ENCODE peak calls at places on chromosomes 5 and 9, in six cellular contexts. B is GM12865, G is head of caudate nucleus, N is mucosa of descending colon, F is foreskin fibroblast, C is activated T-helper 1 cell treated with Interleukin-2 at 50 U/mL for 16 hours. I is an unnamed sample.

GRCh38 chr5:73311291-73312110 is 137.1 kb downstream of the FOXD1 start:
- DNase-seq in B (no peak), C (no peak), F (peak; percentile 75), N (no peak), G (no peak), I (peak; percentile 88)

GRCh38 chr5:157130933-157131332 is 11.7 kb downstream of the MED7 start:
- DNase-seq in B (peak; percentile 67), F (peak; percentile 41), C (no peak), G (no peak), N (no peak), I (peak; percentile 7)

GRCh38 chr9:126204708-126205225 is 121.9 kb upstream of the MVB12B start:
- DNase-seq in N (no peak), C (no peak), B (no peak), F (no peak), G (no peak), I (no peak)

GRCh38 chr5:180658774-180659564 is 9.6 kb upstream of the FLT4 start:
- DNase-seq in C (no peak), B (no peak), N (no peak), G (no peak), F (no peak), I (no peak)

GRCh38 chr9:105503873-105504272 is 54.1 kb upstream of the FKTN start:
- DNase-seq in N (no peak), G (no peak), B (peak; percentile 63), F (peak; percentile 12), C (no peak), I (peak; percentile 31)

GRCh38 chr9:78973906-78974305 is 597.9 kb upstream of the TLE4 start:
- DNase-seq in F (peak; percentile 86), B (no peak), N (no peak), C (no peak), G (no peak), I (peak; percentile 4)

GRCh38 chr5:100904259-100904822 is 1.3 kb upstream of the ST8SIA4 start:
- DNase-seq in F (peak; percentile 1), B (peak; percentile 86), G (no peak), N (peak; percentile 36), C (no peak), I (no peak)

GRCh38 chr9:87270241-87271234 is 227.1 kb upstream of the DAPK1 start:
- DNase-seq in G (no peak), N (peak; percentile 9), F (peak; percentile 88), C (no peak), B (no peak), I (peak; percentile 49)

GRCh38 chr5:128254789-128255188 is 171.2 kb downstream of the SLC12A2 start:
- DNase-seq in F (no peak), N (no peak), C (no peak), G (no peak), B (no peak), I (peak; percentile 40)

GRCh38 chr5:31396611-31397295 is 135.1 kb downstream of the DROSHA start:
- DNase-seq in G (no peak), C (no peak), B (no peak), N (no peak), F (no peak), I (no peak)

GRCh38 chr5:29039994-29040393 is 2001.6 kb upstream of the CDH9 start:
- DNase-seq in C (no peak), N (no peak), G (no peak), F (no peak), B (no peak), I (no peak)

GRCh38 chr5:172114875-172115422 is 73.1 kb downstream of the STK10 start:
- DNase-seq in G (peak; percentile 10), C (peak; percentile 42), N (peak; percentile 46), B (peak; percentile 98), F (no peak), I (no peak)

GRCh38 chr5:117893211-117893610 is 1095.1 kb downstream of the DTWD2 start:
- DNase-seq in B (no peak), F (no peak), G (no peak), C (no peak), N (no peak), I (peak; percentile 1)

GRCh38 chr5:28743362-28743761 is 1705.0 kb upstream of the CDH9 start:
- DNase-seq in C (no peak), N (no peak), G (no peak), F (no peak), B (no peak), I (no peak)

GRCh38 chr5:144880513-144880912 is 709.8 kb downstream of the KCTD16 start:
- DNase-seq in N (no peak), B (no peak), C (no peak), F (no peak), G (no peak), I (no peak)

GRCh38 chr9:123044556-123044955 is 11.1 kb downstream of the GPR21 start:
- DNase-seq in F (peak; percentile 89), N (no peak), C (no peak), B (no peak), G (no peak), I (peak; percentile 81)

GRCh38 chr5:92560698-92561361 is 1020.2 kb downstream of the NR2F1-AS1 start:
- DNase-seq in F (peak; percentile 78), C (no peak), B (no peak), G (no peak), N (no peak), I (peak; percentile 60)

GRCh38 chr5:149611327-149611726 is 30.0 kb downstream of the ARHGEF37 start:
- DNase-seq in N (peak; percentile 84), B (no peak), G (no peak), F (peak; percentile 65), C (no peak), I (peak; percentile 80)

GRCh38 chr5:1644810-1645571 is 121.2 kb upstream of the LPCAT1 start:
- DNase-seq in C (peak; percentile 66), G (peak; percentile 74), F (peak; percentile 95), N (peak; percentile 85), B (peak; percentile 84), I (peak; percentile 82)

GRCh38 chr9:133238851-133239532 is 29.9 kb upstream of the OBP2B start:
- DNase-seq in C (peak; percentile 26), G (peak; percentile 18), N (peak; percentile 89), F (peak; percentile 66), B (peak; percentile 58), I (peak; percentile 32)

GRCh38 chr5:143695941-143696340 is 116.0 kb upstream of the HMHB1 start:
- DNase-seq in G (no peak), C (no peak), F (no peak), N (no peak), B (no peak), I (no peak)

GRCh38 chr9:104905153-104905901 is 22.6 kb downstream of the ABCA1 start:
- DNase-seq in F (peak; percentile 23), G (no peak), C (no peak), N (no peak), B (no peak), I (no peak)

GRCh38 chr9:100505564-100506159 is 32.7 kb downstream of the TMEFF1 start:
- DNase-seq in G (peak; percentile 38), N (peak; percentile 86), C (peak; percentile 21), F (peak; percentile 56), B (peak; percentile 73), I (peak; percentile 53)

GRCh38 chr5:117245130-117245529 is 670.5 kb upstream of the SEMA6A start:
- DNase-seq in C (no peak), F (no peak), G (no peak), B (peak; percentile 28), N (no peak), I (no peak)

GRCh38 chr5:154653418-154653763 is 101.8 kb upstream of the LARP1 start:
- DNase-seq in B (no peak), F (no peak), C (no peak), N (no peak), G (no peak), I (no peak)

GRCh38 chr9:133048595-133048994 is 13.2 kb upstream of the CEL start:
- DNase-seq in N (peak; percentile 36), B (peak; percentile 34), F (peak; percentile 63), C (no peak), G (peak; percentile 62), I (no peak)

GRCh38 chr5:138498381-138498780 is 33.1 kb downstream of the EGR1 start:
- DNase-seq in B (no peak), G (no peak), C (no peak), F (no peak), N (no peak), I (no peak)

I was measured in fibroblast of lung.